ENCODE peak calls at places on chromosomes 13 and 19, in six cellular contexts. F, J, L, P, S and O are unnamed samples.

GRCh38 chr19:5958074-5958850 is 19.7 kb downstream of the RANBP3 start:
- DNase-seq in F (no peak), J (no peak), P (no peak), L (no peak), S (no peak), O (no peak)

GRCh38 chr19:50313812-50314536 is 15.2 kb downstream of the KCNC3 start:
- DNase-seq in S (no peak), F (no peak), P (no peak), L (no peak), J (no peak), O (no peak)

GRCh38 chr13:59837101-59837500 is 326.6 kb downstream of the DIAPH3 start:
- DNase-seq in L (no peak), P (peak), J (no peak), F (no peak), S (no peak), O (no peak)

GRCh38 chr19:54017266-54017665 is 25.8 kb downstream of the CACNG6 start:
- DNase-seq in P (peak), J (no peak), S (no peak), F (no peak), L (no peak), O (no peak)

GRCh38 chr19:51098366-51099069 is 9.7 kb downstream of the CTU1 start:
- DNase-seq in P (no peak), L (no peak), S (peak), F (no peak), J (no peak), O (no peak)

GRCh38 chr19:574658-575526 is 2.5 kb downstream of the BSG start:
- DNase-seq in P (no peak), L (peak), J (no peak), S (no peak), F (no peak), O (no peak)

GRCh38 chr13:113044431-113045114 is 61.0 kb upstream of the F7 start:
- DNase-seq in P (peak), J (no peak), L (no peak), S (no peak), F (no peak), O (peak)

GRCh38 chr13:36766295-36766694 is 52.7 kb upstream of the RFXAP start:
- DNase-seq in L (no peak), J (no peak), P (no peak), S (no peak), F (no peak), O (no peak)

GRCh38 chr19:1082165-1082927 is 12.8 kb downstream of the POLR2E start:
- DNase-seq in F (no peak), J (no peak), S (peak), P (peak), L (no peak), O (no peak)

GRCh38 chr19:18416778-18417249 is 2.4 kb upstream of the SSBP4 start:
- DNase-seq in S (peak), F (peak), L (peak), P (peak), J (peak), O (no peak)

GRCh38 chr19:38318595-38319142 is 976 bp upstream of the KCNK6 start:
- DNase-seq in S (no peak), L (no peak), J (no peak), F (no peak), P (no peak), O (no peak)

GRCh38 chr19:49870309-49870901 is 3.0 kb upstream of the PNKP start:
- DNase-seq in L (no peak), J (no peak), F (no peak), S (no peak), P (no peak), O (no peak)

GRCh38 chr13:29840585-29840984 is 9.8 kb downstream of the UBL3 start:
- DNase-seq in S (no peak), L (no peak), P (no peak), J (no peak), F (no peak), O (no peak)

GRCh38 chr19:58579473-58580142 is 6.5 kb upstream of the MZF1 start:
- DNase-seq in S (no peak), J (no peak), F (no peak), L (no peak), P (peak), O (no peak)

GRCh38 chr13:21970918-21971317 is 300.0 kb downstream of the FGF9 start:
- DNase-seq in L (no peak), J (no peak), S (no peak), P (no peak), F (no peak), O (no peak)

GRCh38 chr19:33459220-33459619 is 62.4 kb downstream of the PEPD start:
- DNase-seq in F (no peak), J (no peak), S (no peak), P (no peak), L (no peak), O (no peak)

GRCh38 chr19:2492870-2493269 is 16.9 kb downstream of the GADD45B start:
- DNase-seq in S (no peak), P (no peak), F (no peak), J (no peak), L (no peak), O (no peak)

GRCh38 chr19:33438987-33439781 is 65.7 kb downstream of the CEBPG start:
- DNase-seq in P (no peak), F (no peak), J (no peak), L (no peak), S (no peak), O (no peak)

GRCh38 chr19:35039881-35040456 is 1.6 kb upstream of the HPN start:
- DNase-seq in F (no peak), J (no peak), L (no peak), P (no peak), S (no peak), O (no peak)

GRCh38 chr13:109145631-109146030 is 516.2 kb downstream of the MYO16 start:
- DNase-seq in F (peak), J (peak), L (peak), S (no peak), P (peak), O (peak)

GRCh38 chr13:113337556-113337955 is 26.4 kb downstream of the GRTP1 start:
- DNase-seq in J (no peak), F (no peak), P (no peak), L (no peak), S (no peak), O (no peak)

GRCh38 chr13:73056054-73056962 is 2.5 kb upstream of the KLF5 start:
- DNase-seq in J (peak), F (no peak), S (no peak), P (peak), L (no peak), O (no peak)

GRCh38 chr19:461664-462551 is 1.1 kb upstream of the SHC2 start:
- DNase-seq in J (no peak), L (no peak), S (no peak), F (no peak), P (no peak), O (no peak)

GRCh38 chr19:3387645-3388589 is 21.5 kb downstream of the NFIC start:
- DNase-seq in J (no peak), P (peak), F (no peak), L (peak), S (no peak), O (peak)

GRCh38 chr19:39710333-39710890 is 6.1 kb downstream of the LGALS14 start:
- DNase-seq in F (no peak), P (no peak), J (no peak), S (no peak), L (no peak), O (no peak)

GRCh38 chr19:29660835-29661234 is 4.4 kb upstream of the PLEKHF1 start:
- DNase-seq in J (no peak), L (no peak), S (no peak), F (no peak), P (no peak), O (no peak)

GRCh38 chr19:13060233-13060963 is 42.3 kb downstream of the LYL1 start:
- DNase-seq in F (no peak), S (no peak), L (no peak), P (no peak), J (no peak), O (peak)

GRCh38 chr19:12676384-12676792 is 5.3 kb downstream of the DHPS start:
- DNase-seq in P (peak), F (peak), L (peak), J (peak), S (peak), O (peak)

GRCh38 chr13:48176781-48177180 is 56.2 kb upstream of the ITM2B start:
- DNase-seq in F (no peak), P (no peak), S (no peak), L (no peak), J (no peak), O (no peak)